ENCODE peak calls at places on chromosomes 4 and X, in ten cellular contexts. J is activated naive CD8-positive, alpha-beta T cell treated with anti-CD3 and anti-CD28 coated beads, Interleukin-2, amount 50 U/mL, for 16 hours; V is skeletal muscle cell; C is activated CD4-positive, alpha-beta T cell treated with anti-CD3 and anti-CD28 coated beads, Interleukin-2, amount 10 ng/mL, durations not matched to agents 7 days and 5 days; U is M059J; D is NCI-H1417; W is stimulated activated CD4-positive, alpha-beta T cell treated with anti-CD3 and anti-CD28 coated beads, Interleukin-15, amount 100 ng/mL, for 1 hour; T is CD8-positive, alpha-beta memory T cell; R is mesendoderm; Z is CD4-positive, alpha-beta T cell. O is an unnamed sample.

GRCh38 chr4:160319221-160319867 is 1216.5 kb downstream of the RAPGEF2 start:
- DNase-seq in W (no peak), J (no peak), V (no peak), R (peak; percentile 92), D (no peak), C (no peak), U (peak; percentile 92), T (no peak), Z (no peak), O (peak; percentile 63)

GRCh38 chr4:184798504-184798903 is 27.3 kb downstream of the ACSL1 start:
- DNase-seq in R (no peak), W (no peak), U (no peak), C (no peak), V (no peak), D (no peak), T (no peak), J (no peak), Z (no peak), O (no peak)

GRCh38 chr4:23153076-23153475 is 460.3 kb downstream of the GBA3 start:
- DNase-seq in J (no peak), R (no peak), V (no peak), U (no peak), Z (no peak), D (no peak), C (no peak), W (no peak), T (no peak), O (no peak)

GRCh38 chr4:10108818-10109783 is 7.5 kb downstream of the WDR1 start:
- DNase-seq in R (no peak), U (peak; percentile 85), V (no peak), J (no peak), W (no peak), D (no peak), C (no peak), Z (no peak), T (no peak), O (no peak)

GRCh38 chr4:167930171-167930570 is 162.2 kb upstream of the ANXA10 start:
- DNase-seq in U (no peak), C (no peak), J (no peak), V (no peak), Z (no peak), W (no peak), D (no peak), T (no peak), R (peak; percentile 51), O (no peak)

GRCh38 chr4:139595989-139596679 is 40.1 kb upstream of the SETD7 start:
- DNase-seq in Z (no peak), W (no peak), D (no peak), T (no peak), R (peak; percentile 81), U (peak; percentile 76), V (no peak), J (no peak), C (no peak), O (no peak)

GRCh38 chr4:100960232-100960631 is 387.1 kb downstream of the PPP3CA start:
- DNase-seq in U (peak; percentile 2), R (no peak), W (no peak), V (no peak), J (no peak), D (no peak), C (no peak), T (no peak), Z (no peak), O (no peak)

GRCh38 chrX:20967725-20968124 is 406.5 kb upstream of the CNKSR2 start:
- DNase-seq in J (no peak), D (peak; percentile 32), R (no peak), C (no peak), Z (no peak), V (no peak), T (no peak), U (no peak), W (no peak), O (no peak)

GRCh38 chr4:134777626-134778025 is 576.0 kb upstream of the PABPC4L start:
- DNase-seq in R (peak; percentile 47), Z (no peak), D (peak; percentile 34), J (no peak), T (no peak), W (no peak), V (no peak), U (peak; percentile 12), C (no peak), O (no peak)

GRCh38 chrX:16479206-16479869 is 170.6 kb upstream of the S100G start:
- DNase-seq in D (no peak), U (peak; percentile 85), W (no peak), J (no peak), C (no peak), Z (no peak), T (no peak), V (no peak), R (no peak), O (peak; percentile 40)

GRCh38 chrX:53724872-53725271 is 38.4 kb upstream of the HUWE1 start:
- DNase-seq in V (no peak), U (no peak), C (no peak), R (no peak), T (no peak), D (no peak), Z (no peak), W (no peak), J (no peak), O (no peak)

GRCh38 chr4:25913056-25913850 is 767 bp upstream of the SMIM20 start:
- DNase-seq in D (peak; percentile 81), T (no peak), C (peak; percentile 26), J (no peak), R (peak; percentile 61), U (no peak), V (no peak), W (peak; percentile 5), Z (no peak), O (peak; percentile 48)